ENCODE peak calls at places on chromosomes 6 and 20, in four cellular contexts. D is HepG2, S is HCT116, I is K562. H is an unnamed sample.

GRCh38 chr6:128509709-128510108 is 10.7 kb downstream of the PTPRK start:
- DNase-seq in S (no peak), I (no peak), D (no peak), H (no peak)

GRCh38 chr6:23728707-23729106 is 397.3 kb upstream of the NRSN1 start:
- DNase-seq in D (no peak), S (no peak), I (no peak), H (no peak)

GRCh38 chr6:105087571-105088211 is 92.1 kb downstream of the POPDC3 start:
- DNase-seq in D (peak), S (peak), I (peak), H (peak)

GRCh38 chr20:56440346-56441007 is 27.9 kb upstream of the RTF2 start:
- DNase-seq in I (no peak), S (no peak), D (no peak), H (no peak)

GRCh38 chr6:20129290-20130088 is 82.8 kb downstream of the MBOAT1 start:
- DNase-seq in S (no peak), D (no peak), I (no peak), H (no peak)

GRCh38 chr6:73200735-73201134 is 24.6 kb downstream of the KHDC1L start:
- DNase-seq in S (no peak), D (no peak), I (no peak), H (no peak)

GRCh38 chr6:15502451-15503345 is 160.1 kb downstream of the DTNBP1 start:
- DNase-seq in I (no peak), S (no peak), D (no peak), H (no peak)

GRCh38 chr6:149152521-149152920 is 165.0 kb upstream of the TAB2 start:
- DNase-seq in D (no peak), S (no peak), I (no peak), H (no peak)

GRCh38 chr20:25579081-25579770 is 6.1 kb downstream of the NINL start:
- DNase-seq in D (peak), S (no peak), I (no peak), H (no peak)

GRCh38 chr6:146200136-146200708 is 171.4 kb downstream of the GRM1 start:
- DNase-seq in S (no peak), I (no peak), D (no peak), H (no peak)

GRCh38 chr20:58852559-58853271 is at the start of gene GNAS:
- DNase-seq in I (peak), S (no peak), D (peak), H (peak)

GRCh38 chr6:134035823-134036296 is 16.6 kb downstream of the SLC2A12 start:
- DNase-seq in I (no peak), S (peak), D (peak), H (no peak)

GRCh38 chr6:111952821-111953535 is 79.7 kb upstream of the FYN start:
- DNase-seq in I (no peak), S (no peak), D (no peak), H (no peak)

GRCh38 chr6:135145509-135145865 is 35.6 kb upstream of the MYB start:
- DNase-seq in D (no peak), S (no peak), I (no peak), H (no peak)

GRCh38 chr6:42030585-42031506 is 19.5 kb upstream of the TAF8 start:
- DNase-seq in D (no peak), S (no peak), I (peak), H (no peak)

GRCh38 chr6:169225131-169225576 is 28.5 kb downstream of the THBS2 start:
- DNase-seq in I (no peak), D (no peak), S (no peak), H (no peak)

GRCh38 chr6:89980353-89980752 is 86.1 kb downstream of the GJA10 start:
- DNase-seq in I (no peak), S (no peak), D (no peak), H (no peak)

GRCh38 chr6:14086701-14087100 is 30.9 kb upstream of the CD83 start:
- DNase-seq in I (peak), D (no peak), S (no peak), H (no peak)

GRCh38 chr6:160974304-160974771 is 17.2 kb upstream of the MAP3K4 start:
- DNase-seq in I (peak), D (no peak), S (no peak), H (no peak)

GRCh38 chr6:68497927-68498326 is 137.2 kb upstream of the ADGRB3 start:
- DNase-seq in D (no peak), S (no peak), I (no peak), H (no peak)

GRCh38 chr6:15945593-15946159 is 183.2 kb upstream of the MYLIP start:
- DNase-seq in I (no peak), D (no peak), S (no peak), H (no peak)

GRCh38 chr6:21245488-21245887 is 348.1 kb upstream of the SOX4 start:
- DNase-seq in S (no peak), I (no peak), D (no peak), H (no peak)

GRCh38 chr20:53569606-53570307 is 23.9 kb downstream of the ZNF217 start:
- DNase-seq in I (no peak), S (no peak), D (no peak), H (no peak)
- H3K9ac ChIP-seq in I (no peak), S (no peak), D (no peak), H (no peak)

GRCh38 chr6:26204332-26205160 is 117.3 kb downstream of the HFE start:
- DNase-seq in S (peak), I (peak), D (peak), H (peak)

GRCh38 chr6:26205625-26206574 is 118.7 kb downstream of the HFE start:
- DNase-seq in D (peak), S (peak), I (peak), H (no peak)

GRCh38 chr6:26202811-26203583 is 115.8 kb downstream of the HFE start:
- DNase-seq in D (no peak), I (peak), S (no peak), H (no peak)

GRCh38 chr6:26205161-26205624 is 118.0 kb downstream of the HFE start:
- DNase-seq in I (peak), S (peak), D (peak), H (no peak)

GRCh38 chr6:26207248-26207801 is 120.1 kb downstream of the HFE start:
- DNase-seq in D (no peak), S (no peak), I (peak), H (no peak)
- TF ChIP-seq ZNF274 in D (no peak), S (no peak), I (no peak), H (no peak)

GRCh38 chr20:47353224-47353696 is 3.2 kb downstream of the ZMYND8 start:
- DNase-seq in S (no peak), D (no peak), I (no peak), H (no peak)
- H3K4me3 ChIP-seq in S (no peak), D (peak), I (peak), H (no peak)

GRCh38 chr20:62389601-62390087 is 2.7 kb downstream of the RPS21 start:
- DNase-seq in D (no peak), I (no peak), S (no peak), H (no peak)

GRCh38 chr20:62387993-62388635 is 1.2 kb downstream of the RPS21 start:
- DNase-seq in D (no peak), S (no peak), I (no peak), H (no peak)

GRCh38 chr20:62387219-62387913 is 463 bp downstream of the RPS21 start:
- DNase-seq in S (no peak), I (no peak), D (no peak), H (no peak)

GRCh38 chr20:62390306-62391164 is 3.6 kb downstream of the RPS21 start:
- DNase-seq in I (no peak), D (no peak), S (no peak), H (no peak)

GRCh38 chr20:62388839-62389600 is 2.1 kb downstream of the RPS21 start:
- DNase-seq in S (no peak), I (no peak), D (no peak), H (no peak)
- H3K9ac ChIP-seq in S (peak), I (peak), D (peak), H (peak)

GRCh38 chr6:167703781-167704180 is 122.9 kb upstream of the AFDN start:
- DNase-seq in D (no peak), I (no peak), S (no peak), H (no peak)
- TF ChIP-seq ZNF274 in D (no peak), I (no peak), S (no peak), H (no peak)

GRCh38 chr6:170438402-170438753 is 114.7 kb downstream of the PSMB1 start:
- DNase-seq in I (peak), D (peak), S (peak), H (peak)
- H3K4me3 ChIP-seq in I (no peak), D (peak), S (no peak), H (no peak)

GRCh38 chr6:84409911-84410310 is 182.5 kb upstream of the CEP162 start:
- DNase-seq in S (no peak), I (no peak), D (no peak), H (no peak)
- H3K9ac ChIP-seq in S (no peak), I (no peak), D (no peak), H (no peak)

DNA sequence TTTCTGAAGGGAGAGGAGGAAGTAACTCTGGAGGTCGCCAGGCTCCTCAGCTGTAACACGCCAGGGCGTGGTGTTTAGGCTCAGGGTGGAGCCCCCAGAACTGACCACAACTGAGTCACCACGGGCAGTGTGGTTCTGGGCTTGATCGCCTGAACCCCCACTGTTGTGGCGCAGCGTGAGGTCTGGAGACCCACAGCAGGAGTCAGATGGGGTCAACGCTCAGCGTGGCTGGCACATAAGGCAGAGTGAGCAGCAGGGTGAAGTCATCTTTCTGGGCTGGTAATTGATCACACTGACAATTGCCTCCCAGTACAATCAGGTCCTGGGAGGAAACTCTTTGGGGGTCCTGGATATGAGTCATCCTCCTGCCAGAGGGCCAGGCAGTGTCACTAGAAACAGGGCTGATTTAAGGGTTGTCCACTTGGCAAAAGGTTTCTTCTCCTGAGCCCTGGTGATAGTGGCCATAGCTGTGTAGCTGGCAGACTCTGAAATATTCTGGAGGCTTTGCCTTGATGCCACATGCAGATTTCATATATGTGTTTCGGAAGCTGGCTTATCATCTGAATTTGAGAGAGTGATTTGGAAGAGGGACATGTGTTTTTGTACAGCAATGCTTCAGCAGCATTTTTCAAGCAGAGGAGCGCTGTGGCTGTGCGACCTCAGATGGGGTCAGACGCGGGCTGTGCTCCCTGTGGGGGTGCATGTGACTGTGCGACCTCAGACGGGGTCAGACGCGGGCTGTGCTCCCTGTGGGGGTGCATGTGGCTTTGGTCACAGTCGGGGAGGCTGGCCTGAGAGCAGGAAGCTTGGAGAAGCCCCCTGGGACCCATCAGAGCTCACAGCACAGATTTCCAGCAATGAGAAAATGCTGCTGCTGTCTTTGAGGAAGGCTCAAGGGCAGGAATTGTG is 50.0 kb downstream of the SYNJ2 start:
- DNase-seq in D (no peak), I (peak), S (peak), H (no peak)
- TF ChIP-seq ZNF274 in D (no peak), I (no peak), S (no peak), H (no peak)

DNA sequence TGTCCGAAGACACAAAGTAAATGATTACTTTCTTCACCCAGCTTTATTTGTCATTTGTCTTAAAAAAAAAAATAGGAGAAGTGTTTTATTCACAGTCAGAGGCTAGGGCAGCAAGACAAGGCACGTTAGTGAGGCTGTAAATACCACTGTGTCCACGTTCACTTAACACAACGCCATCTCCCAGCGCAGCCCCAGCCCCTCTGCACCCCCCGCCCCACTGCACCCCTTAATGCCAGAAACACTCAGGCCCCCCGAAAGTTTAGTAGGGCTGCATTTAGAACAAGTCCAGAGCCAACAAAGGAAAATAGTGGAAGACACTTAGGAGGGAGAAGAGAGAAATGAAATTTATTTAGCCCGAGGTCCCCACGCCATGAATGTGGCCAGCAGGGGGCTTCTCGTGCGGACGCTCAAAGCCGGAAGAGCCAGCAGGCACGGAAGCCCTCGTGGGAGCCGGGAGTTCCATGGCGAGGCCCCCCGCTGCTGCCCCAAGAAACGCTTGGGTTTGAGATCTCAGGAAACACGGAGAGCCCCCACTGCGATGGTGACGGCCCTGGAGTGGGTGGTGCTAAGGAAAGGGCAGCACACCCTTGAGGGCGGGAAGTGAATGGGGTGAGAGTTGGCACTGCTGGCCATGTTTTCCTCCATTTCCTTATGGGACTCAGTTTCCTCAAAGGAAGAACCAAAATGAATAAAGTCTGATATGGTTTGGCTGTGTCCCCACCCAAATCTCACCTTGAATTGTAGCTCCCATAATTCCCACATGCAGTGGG is 50.2 kb downstream of the IYD start:
- DNase-seq in D (peak), I (peak), S (peak), H (peak)
- H3K4me3 ChIP-seq in D (peak), I (peak), S (peak), H (no peak)

DNA sequence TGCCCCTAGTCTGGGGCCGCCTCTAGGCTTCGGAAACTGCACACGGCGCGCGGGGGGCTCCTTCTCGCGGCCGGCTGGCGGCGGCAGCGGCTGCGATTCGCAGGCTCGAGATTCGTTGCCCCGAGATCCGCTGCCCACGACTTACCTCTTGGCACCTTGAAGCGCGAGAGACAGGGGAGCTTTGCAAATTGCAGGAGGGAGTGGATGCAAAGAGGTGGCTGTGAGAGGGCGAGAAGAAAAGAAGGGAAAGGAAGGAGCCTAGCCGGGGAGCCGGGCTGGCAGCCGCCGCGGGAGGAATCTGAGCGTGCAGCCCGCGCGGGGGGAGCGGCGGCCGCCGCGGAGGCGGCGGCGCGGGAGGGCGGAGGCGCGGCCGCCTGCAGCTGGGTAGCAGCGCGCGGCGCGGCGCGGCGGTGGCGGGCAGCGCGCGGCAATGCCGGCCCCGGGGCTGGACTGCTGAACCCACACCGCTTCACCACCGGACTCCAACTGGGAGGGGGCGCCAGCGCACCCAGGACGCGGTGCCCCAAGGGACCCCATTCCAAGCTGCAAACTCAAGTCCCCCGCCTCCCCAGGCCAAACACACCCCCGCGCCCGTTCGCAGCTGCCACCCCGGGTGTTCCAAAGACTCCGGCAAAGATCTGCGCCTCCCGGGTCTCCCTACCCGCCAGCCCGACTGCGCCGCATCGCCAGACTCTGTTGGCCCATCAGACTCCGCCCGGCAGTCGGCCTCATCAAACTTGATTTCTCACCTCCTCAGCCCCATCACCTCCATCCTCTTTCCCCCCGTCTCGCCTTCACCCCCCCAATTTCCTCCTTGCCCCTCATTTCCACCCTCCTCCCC is 44.2 kb upstream of the SUPT3H start:
- DNase-seq in I (peak), D (peak), S (no peak), H (no peak)
- H3K9ac ChIP-seq in I (no peak), D (no peak), S (peak), H (peak)